ENCODE peak calls at places on chromosomes 12 and 14, in ten cellular contexts. One of them, this sample, is unnamed.

GRCh38 chr12:4797096-4797495 is 76.9 kb downstream of the GALNT8 start:
- DNase-seq in nucleus accumbens: no peak
- DNase-seq in NCI-H2107: no peak
- DNase-seq in substantia nigra: no peak
- DNase-seq in epithelial cell of esophagus: no peak
- DNase-seq in lower lobe of right lung: no peak
- DNase-seq in H4: no peak
- DNase-seq in HTR-8/SVneo: no peak
- DNase-seq in RKO: no peak
- DNase-seq in GM12865: no peak
- DNase-seq in this sample: no peak

GRCh38 chr12:5808956-5809355 is 136.1 kb downstream of the ANO2 start:
- DNase-seq in nucleus accumbens: no peak
- DNase-seq in NCI-H2107: no peak
- DNase-seq in substantia nigra: no peak
- DNase-seq in epithelial cell of esophagus: no peak
- DNase-seq in lower lobe of right lung: no peak
- DNase-seq in H4: peak
- DNase-seq in HTR-8/SVneo: peak
- DNase-seq in RKO: no peak
- DNase-seq in GM12865: no peak
- DNase-seq in this sample: no peak

GRCh38 chr12:53989227-53990113 is 4.5 kb downstream of the HOXC10 start:
- DNase-seq in nucleus accumbens: no peak
- DNase-seq in NCI-H2107: no peak
- DNase-seq in substantia nigra: no peak
- DNase-seq in epithelial cell of esophagus: peak
- DNase-seq in lower lobe of right lung: no peak
- DNase-seq in H4: peak
- DNase-seq in HTR-8/SVneo: peak
- DNase-seq in RKO: no peak
- DNase-seq in GM12865: peak
- DNase-seq in this sample: peak

GRCh38 chr14:68807987-68808386 is 15.1 kb upstream of the ZFP36L1 start:
- DNase-seq in nucleus accumbens: no peak
- DNase-seq in NCI-H2107: no peak
- DNase-seq in substantia nigra: no peak
- DNase-seq in epithelial cell of esophagus: no peak
- DNase-seq in lower lobe of right lung: no peak
- DNase-seq in H4: no peak
- DNase-seq in HTR-8/SVneo: no peak
- DNase-seq in RKO: no peak
- DNase-seq in GM12865: no peak
- DNase-seq in this sample: no peak

GRCh38 chr14:33704486-33704885 is 246.4 kb downstream of the EGLN3 start:
- DNase-seq in nucleus accumbens: no peak
- DNase-seq in NCI-H2107: peak
- DNase-seq in substantia nigra: no peak
- DNase-seq in epithelial cell of esophagus: no peak
- DNase-seq in lower lobe of right lung: no peak
- DNase-seq in H4: no peak
- DNase-seq in HTR-8/SVneo: no peak
- DNase-seq in RKO: no peak
- DNase-seq in GM12865: no peak
- DNase-seq in this sample: no peak

GRCh38 chr12:76883151-76883550 is 4.3 kb upstream of the CSRP2 start:
- DNase-seq in nucleus accumbens: no peak
- DNase-seq in NCI-H2107: no peak
- DNase-seq in substantia nigra: no peak
- DNase-seq in epithelial cell of esophagus: peak
- DNase-seq in lower lobe of right lung: no peak
- DNase-seq in H4: no peak
- DNase-seq in HTR-8/SVneo: peak
- DNase-seq in RKO: peak
- DNase-seq in GM12865: no peak
- DNase-seq in this sample: no peak

GRCh38 chr14:101171650-101172049 is 268.1 kb upstream of the RTL1 start:
- DNase-seq in nucleus accumbens: no peak
- DNase-seq in NCI-H2107: no peak
- DNase-seq in substantia nigra: no peak
- DNase-seq in epithelial cell of esophagus: no peak
- DNase-seq in lower lobe of right lung: no peak
- DNase-seq in H4: no peak
- DNase-seq in HTR-8/SVneo: no peak
- DNase-seq in RKO: no peak
- DNase-seq in GM12865: no peak
- DNase-seq in this sample: no peak

GRCh38 chr12:46774011-46774633 is 51.7 kb downstream of the SLC38A4 start:
- DNase-seq in nucleus accumbens: no peak
- DNase-seq in NCI-H2107: no peak
- DNase-seq in substantia nigra: no peak
- DNase-seq in epithelial cell of esophagus: no peak
- DNase-seq in lower lobe of right lung: no peak
- DNase-seq in H4: peak
- DNase-seq in HTR-8/SVneo: peak
- DNase-seq in RKO: no peak
- DNase-seq in GM12865: no peak
- DNase-seq in this sample: no peak